ENCODE peak calls at places on chromosome 3, in eight cellular contexts. One of them, this sample, is unnamed.
A peak's percentile ranks its signal among the peaks of the same experiment; 100 is the strongest.

GRCh38 chr3:151393146-151393831 is 8.7 kb upstream of the P2RY12 start:
- DNase-seq in GM23248: no peak
- DNase-seq in ovary: no peak
- DNase-seq in lower lobe of right lung: no peak
- DNase-seq in left ventricle myocardium inferior: no peak
- DNase-seq in tibial artery: no peak
- DNase-seq in HCT116: no peak
- DNase-seq in AG04450: no peak
- DNase-seq in this sample: no peak

GRCh38 chr3:172461530-172462138 is 13.4 kb upstream of the GHSR start:
- DNase-seq in GM23248: peak; percentile 40
- DNase-seq in ovary: no peak
- DNase-seq in lower lobe of right lung: no peak
- DNase-seq in left ventricle myocardium inferior: no peak
- DNase-seq in tibial artery: no peak
- DNase-seq in HCT116: no peak
- DNase-seq in AG04450: no peak
- DNase-seq in this sample: no peak

GRCh38 chr3:149382091-149382467 is 4.6 kb upstream of the TM4SF1 start:
- DNase-seq in GM23248: peak; percentile 79
- DNase-seq in ovary: no peak
- DNase-seq in lower lobe of right lung: no peak
- DNase-seq in left ventricle myocardium inferior: no peak
- DNase-seq in tibial artery: no peak
- DNase-seq in HCT116: no peak
- DNase-seq in AG04450: peak; percentile 63
- DNase-seq in this sample: no peak

GRCh38 chr3:150775001-150775599 is 12.1 kb upstream of the SIAH2 start:
- DNase-seq in GM23248: peak; percentile 83
- DNase-seq in ovary: no peak
- DNase-seq in lower lobe of right lung: no peak
- DNase-seq in left ventricle myocardium inferior: no peak
- DNase-seq in tibial artery: no peak
- DNase-seq in HCT116: no peak
- DNase-seq in AG04450: peak; percentile 43
- DNase-seq in this sample: no peak

GRCh38 chr3:171101982-171102610 is 75.6 kb upstream of the SLC2A2 start:
- DNase-seq in GM23248: peak; percentile 88
- DNase-seq in ovary: no peak
- DNase-seq in lower lobe of right lung: no peak
- DNase-seq in left ventricle myocardium inferior: no peak
- DNase-seq in tibial artery: no peak
- DNase-seq in HCT116: no peak
- DNase-seq in AG04450: no peak
- DNase-seq in this sample: no peak

GRCh38 chr3:129688310-129688895 is 81.9 kb upstream of the PLXND1 start:
- DNase-seq in GM23248: peak; percentile 87
- DNase-seq in ovary: peak; percentile 74
- DNase-seq in lower lobe of right lung: peak; percentile 61
- DNase-seq in left ventricle myocardium inferior: peak; percentile 77
- DNase-seq in tibial artery: peak; percentile 68
- DNase-seq in HCT116: no peak
- DNase-seq in AG04450: no peak
- DNase-seq in this sample: no peak

GRCh38 chr3:40961104-40961857 is 238.0 kb upstream of the CTNNB1 start:
- DNase-seq in GM23248: no peak
- DNase-seq in ovary: no peak
- DNase-seq in lower lobe of right lung: no peak
- DNase-seq in left ventricle myocardium inferior: no peak
- DNase-seq in tibial artery: no peak
- DNase-seq in HCT116: no peak
- DNase-seq in AG04450: no peak
- DNase-seq in this sample: no peak

GRCh38 chr3:64988188-64988587 is 300.4 kb upstream of the ADAMTS9 start:
- DNase-seq in GM23248: no peak
- DNase-seq in ovary: no peak
- DNase-seq in lower lobe of right lung: no peak
- DNase-seq in left ventricle myocardium inferior: no peak
- DNase-seq in tibial artery: no peak
- DNase-seq in HCT116: no peak
- DNase-seq in AG04450: no peak
- DNase-seq in this sample: no peak

GRCh38 chr3:56775931-56776461 is 25.8 kb downstream of the ARHGEF3 start:
- DNase-seq in GM23248: peak; percentile 17
- DNase-seq in ovary: no peak
- DNase-seq in lower lobe of right lung: no peak
- DNase-seq in left ventricle myocardium inferior: no peak
- DNase-seq in tibial artery: no peak
- DNase-seq in HCT116: no peak
- DNase-seq in AG04450: no peak
- DNase-seq in this sample: no peak

GRCh38 chr3:11349466-11349865 is 77.3 kb downstream of the ATG7 start:
- DNase-seq in GM23248: peak; percentile 16
- DNase-seq in ovary: no peak
- DNase-seq in lower lobe of right lung: no peak
- DNase-seq in left ventricle myocardium inferior: no peak
- DNase-seq in tibial artery: no peak
- DNase-seq in HCT116: no peak
- DNase-seq in AG04450: no peak
- DNase-seq in this sample: no peak

GRCh38 chr3:15923640-15924405 is 126.0 kb upstream of the ANKRD28 start:
- DNase-seq in GM23248: peak; percentile 41
- DNase-seq in ovary: no peak
- DNase-seq in lower lobe of right lung: no peak
- DNase-seq in left ventricle myocardium inferior: no peak
- DNase-seq in tibial artery: no peak
- DNase-seq in HCT116: no peak
- DNase-seq in AG04450: no peak
- DNase-seq in this sample: no peak

GRCh38 chr3:190644766-190645165 is 130.9 kb downstream of the IL1RAP start:
- DNase-seq in GM23248: peak; percentile 75
- DNase-seq in ovary: no peak
- DNase-seq in lower lobe of right lung: no peak
- DNase-seq in left ventricle myocardium inferior: no peak
- DNase-seq in tibial artery: no peak
- DNase-seq in HCT116: no peak
- DNase-seq in AG04450: peak; percentile 3
- DNase-seq in this sample: no peak

DNA sequence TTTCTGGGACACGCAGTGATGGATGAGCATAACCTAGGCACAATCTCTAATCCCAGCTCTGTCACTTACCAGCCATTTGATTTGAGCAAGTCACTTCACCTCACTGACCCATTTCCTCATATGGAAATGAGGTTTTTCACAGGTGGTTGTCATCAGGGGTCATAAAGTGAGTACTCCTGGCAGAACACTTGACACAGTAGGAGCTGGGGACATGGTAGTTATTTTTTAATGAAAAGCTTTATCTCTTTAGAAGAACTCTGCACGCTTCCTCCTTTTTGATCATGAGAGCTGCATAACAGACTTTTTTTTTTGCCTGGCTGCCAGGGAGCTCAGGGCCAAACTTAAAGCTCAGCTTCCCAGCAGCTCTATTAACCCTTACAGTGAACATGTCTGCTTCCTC is 8.4 kb downstream of the VWA5B2 start:
- DNase-seq in GM23248: no peak
- DNase-seq in ovary: no peak
- DNase-seq in lower lobe of right lung: no peak
- DNase-seq in left ventricle myocardium inferior: no peak
- DNase-seq in tibial artery: no peak
- DNase-seq in HCT116: no peak
- DNase-seq in AG04450: no peak
- DNase-seq in this sample: no peak
- H3K27me3 ChIP-seq in GM23248: no peaks in the 10 kb centered on the region
- H3K27me3 ChIP-seq in ovary: no peaks in the 10 kb centered on the region
- H3K27me3 ChIP-seq in lower lobe of right lung: peaks cover 25% of the 10 kb centered on the region
- H3K27me3 ChIP-seq in left ventricle myocardium inferior: peaks cover 51% of the 10 kb centered on the region
- H3K27me3 ChIP-seq in tibial artery: peaks cover 45% of the 10 kb centered on the region
- H3K27me3 ChIP-seq in HCT116: no peaks in the 10 kb centered on the region
- H3K27me3 ChIP-seq in AG04450: peaks cover 22% of the 10 kb centered on the region
- H3K27me3 ChIP-seq in this sample: peaks cover 39% of the 10 kb centered on the region

DNA sequence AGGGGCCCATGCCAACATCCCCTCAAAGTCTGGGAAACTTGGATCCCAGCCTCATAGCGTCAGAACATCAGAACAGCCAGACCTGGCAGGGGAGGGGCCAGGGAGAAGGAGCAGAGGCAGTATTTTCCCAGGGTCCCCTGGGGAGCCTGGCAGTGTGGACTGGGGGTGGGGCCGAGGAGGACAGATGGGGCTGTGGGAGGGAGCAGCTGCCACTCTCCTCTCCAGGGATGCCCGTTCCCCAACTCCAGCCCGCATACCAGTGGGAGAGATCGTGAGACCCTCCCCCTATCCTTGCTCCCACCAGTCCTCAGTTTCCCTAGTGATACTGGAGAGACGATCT is 6.5 kb upstream of the DNAJB8 start:
- DNase-seq in GM23248: no peak
- DNase-seq in ovary: no peak
- DNase-seq in lower lobe of right lung: no peak
- DNase-seq in left ventricle myocardium inferior: no peak
- DNase-seq in tibial artery: no peak
- DNase-seq in HCT116: no peak
- DNase-seq in AG04450: no peak
- DNase-seq in this sample: no peak
- H3K27me3 ChIP-seq in GM23248: peaks cover 5% of the 10 kb centered on the region
- H3K27me3 ChIP-seq in ovary: no peaks in the 10 kb centered on the region
- H3K27me3 ChIP-seq in lower lobe of right lung: peaks cover 11% of the 10 kb centered on the region
- H3K27me3 ChIP-seq in left ventricle myocardium inferior: peaks cover 84% of the 10 kb centered on the region
- H3K27me3 ChIP-seq in tibial artery: peaks cover 56% of the 10 kb centered on the region
- H3K27me3 ChIP-seq in HCT116: no peaks in the 10 kb centered on the region
- H3K27me3 ChIP-seq in AG04450: peaks cover 53% of the 10 kb centered on the region
- H3K27me3 ChIP-seq in this sample: no peaks in the 10 kb centered on the region

GRCh38 chr3:126390751-126391150 is 4.0 kb upstream of the CFAP100 start:
- DNase-seq in GM23248: no peak
- DNase-seq in ovary: no peak
- DNase-seq in lower lobe of right lung: no peak
- DNase-seq in left ventricle myocardium inferior: no peak
- DNase-seq in tibial artery: no peak
- DNase-seq in HCT116: no peak
- DNase-seq in AG04450: no peak
- DNase-seq in this sample: no peak

GRCh38 chr3:126391631-126392030 is 3.1 kb upstream of the CFAP100 start:
- DNase-seq in GM23248: no peak
- DNase-seq in ovary: no peak
- DNase-seq in lower lobe of right lung: no peak
- DNase-seq in left ventricle myocardium inferior: no peak
- DNase-seq in tibial artery: no peak
- DNase-seq in HCT116: no peak
- DNase-seq in AG04450: no peak
- DNase-seq in this sample: no peak

GRCh38 chr3:126389112-126389791 is 5.5 kb upstream of the CFAP100 start:
- DNase-seq in GM23248: peak; percentile 90
- DNase-seq in ovary: peak; percentile 87
- DNase-seq in lower lobe of right lung: peak; percentile 97
- DNase-seq in left ventricle myocardium inferior: peak; percentile 90
- DNase-seq in tibial artery: peak; percentile 96
- DNase-seq in HCT116: peak; percentile 72
- DNase-seq in AG04450: peak; percentile 23
- DNase-seq in this sample: peak; percentile 93

GRCh38 chr3:126389792-126390142 is 4.9 kb upstream of the CFAP100 start:
- DNase-seq in GM23248: no peak
- DNase-seq in ovary: no peak
- DNase-seq in lower lobe of right lung: no peak
- DNase-seq in left ventricle myocardium inferior: no peak
- DNase-seq in tibial artery: no peak
- DNase-seq in HCT116: no peak
- DNase-seq in AG04450: no peak
- DNase-seq in this sample: peak; percentile 32

GRCh38 chr3:126390201-126390600 is 4.5 kb upstream of the CFAP100 start:
- DNase-seq in GM23248: no peak
- DNase-seq in ovary: no peak
- DNase-seq in lower lobe of right lung: no peak
- DNase-seq in left ventricle myocardium inferior: no peak
- DNase-seq in tibial artery: no peak
- DNase-seq in HCT116: no peak
- DNase-seq in AG04450: no peak
- DNase-seq in this sample: peak; percentile 19
- H3K27me3 ChIP-seq in GM23248: peaks cover 25% of the 10 kb centered on the region
- H3K27me3 ChIP-seq in ovary: no peaks in the 10 kb centered on the region
- H3K27me3 ChIP-seq in lower lobe of right lung: peaks cover 17% of the 10 kb centered on the region
- H3K27me3 ChIP-seq in left ventricle myocardium inferior: peaks cover 32% of the 10 kb centered on the region
- H3K27me3 ChIP-seq in tibial artery: no peaks in the 10 kb centered on the region
- H3K27me3 ChIP-seq in HCT116: no peaks in the 10 kb centered on the region
- H3K27me3 ChIP-seq in AG04450: peaks cover 29% of the 10 kb centered on the region
- H3K27me3 ChIP-seq in this sample: peaks cover 7% of the 10 kb centered on the region

GRCh38 chr3:127427666-127428065 is 139.8 kb upstream of the PRR20G start:
- DNase-seq in GM23248: no peak
- DNase-seq in ovary: no peak
- DNase-seq in lower lobe of right lung: no peak
- DNase-seq in left ventricle myocardium inferior: no peak
- DNase-seq in tibial artery: no peak
- DNase-seq in HCT116: no peak
- DNase-seq in AG04450: no peak
- DNase-seq in this sample: no peak

GRCh38 chr3:127431066-127431465 is 143.2 kb upstream of the PRR20G start:
- DNase-seq in GM23248: no peak
- DNase-seq in ovary: no peak
- DNase-seq in lower lobe of right lung: no peak
- DNase-seq in left ventricle myocardium inferior: no peak
- DNase-seq in tibial artery: no peak
- DNase-seq in HCT116: no peak
- DNase-seq in AG04450: no peak
- DNase-seq in this sample: no peak

GRCh38 chr3:127426444-127427168 is 138.8 kb upstream of the PRR20G start:
- DNase-seq in GM23248: no peak
- DNase-seq in ovary: no peak
- DNase-seq in lower lobe of right lung: no peak
- DNase-seq in left ventricle myocardium inferior: no peak
- DNase-seq in tibial artery: no peak
- DNase-seq in HCT116: no peak
- DNase-seq in AG04450: no peak
- DNase-seq in this sample: no peak

GRCh38 chr3:127427169-127427655 is 139.4 kb upstream of the PRR20G start:
- DNase-seq in GM23248: no peak
- DNase-seq in ovary: no peak
- DNase-seq in lower lobe of right lung: no peak
- DNase-seq in left ventricle myocardium inferior: no peak
- DNase-seq in tibial artery: no peak
- DNase-seq in HCT116: no peak
- DNase-seq in AG04450: no peak
- DNase-seq in this sample: no peak

DNA sequence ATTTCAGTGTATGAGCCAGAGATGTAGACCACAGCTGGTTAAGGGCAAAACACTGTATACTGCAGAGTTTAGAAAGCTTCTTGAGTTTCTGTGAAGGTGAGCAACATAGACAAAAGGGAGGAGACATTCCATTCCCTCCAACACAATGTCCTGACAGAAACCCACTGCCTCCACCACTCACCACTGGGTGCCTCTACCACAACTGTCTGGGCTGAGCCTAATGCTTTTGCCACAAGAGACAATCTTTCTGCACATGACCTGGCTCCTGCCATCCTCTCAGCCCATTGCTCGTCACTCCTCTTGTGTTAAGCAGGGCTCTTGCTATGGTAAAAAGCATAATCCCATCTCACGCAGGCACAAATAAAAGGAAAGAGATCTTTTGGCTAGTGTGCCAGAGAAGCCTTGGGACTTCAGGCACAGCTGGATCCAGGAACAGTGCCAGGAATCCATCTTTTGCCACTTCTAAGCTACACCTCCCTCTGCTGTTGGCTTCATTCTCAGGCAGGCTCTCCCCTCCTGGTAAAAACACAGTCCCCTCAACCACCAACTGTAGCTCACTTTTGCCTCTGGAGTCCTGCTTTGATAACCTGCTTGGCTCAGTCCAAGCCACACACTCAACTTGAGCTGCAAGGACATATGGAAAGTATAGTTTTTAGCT is 140.6 kb upstream of the PRR20G start:
- DNase-seq in GM23248: no peak
- DNase-seq in ovary: no peak
- DNase-seq in lower lobe of right lung: no peak
- DNase-seq in left ventricle myocardium inferior: no peak
- DNase-seq in tibial artery: no peak
- DNase-seq in HCT116: peak; percentile 27
- DNase-seq in AG04450: no peak
- DNase-seq in this sample: peak; percentile 4
- H3K27me3 ChIP-seq in GM23248: peaks cover 70% of the 10 kb centered on the region
- H3K27me3 ChIP-seq in ovary: no peaks in the 10 kb centered on the region
- H3K27me3 ChIP-seq in lower lobe of right lung: peaks cover 34% of the 10 kb centered on the region
- H3K27me3 ChIP-seq in left ventricle myocardium inferior: peaks cover 94% of the 10 kb centered on the region
- H3K27me3 ChIP-seq in tibial artery: peaks cover 57% of the 10 kb centered on the region
- H3K27me3 ChIP-seq in HCT116: no peaks in the 10 kb centered on the region
- H3K27me3 ChIP-seq in AG04450: peaks cover 27% of the 10 kb centered on the region
- H3K27me3 ChIP-seq in this sample: peaks cover 62% of the 10 kb centered on the region

This sample was measured in left lung.